ENCODE peak calls at places on chromosome 22, in seven cellular contexts. R, Y, K, E, T, P and V are unnamed samples.

GRCh38 chr22:45918455-45919370 is 58.2 kb downstream of the WNT7B start:
- DNase-seq in Y (no peak), K (no peak), R (no peak), E (no peak), P (no peak), T (no peak), V (peak; percentile 69)

GRCh38 chr22:20799449-20799848 is 25.5 kb downstream of the SERPIND1 start:
- DNase-seq in R (no peak), K (no peak), Y (no peak), P (no peak), E (no peak), T (no peak), V (no peak)

GRCh38 chr22:30129636-30130035 is 49.4 kb downstream of the HORMAD2 start:
- DNase-seq in T (no peak), Y (no peak), E (no peak), R (no peak), P (no peak), K (no peak), V (peak; percentile 6)

GRCh38 chr22:47556473-47556872 is 794.0 kb downstream of the TBC1D22A start:
- DNase-seq in R (no peak), E (no peak), P (no peak), T (no peak), K (no peak), Y (no peak), V (no peak)

GRCh38 chr22:24994070-24994763 is 41.7 kb downstream of the KIAA1671 start:
- DNase-seq in R (peak; percentile 25), E (no peak), T (no peak), Y (no peak), P (no peak), K (no peak), V (peak; percentile 91)

GRCh38 chr22:26756675-26757293 is 99.4 kb downstream of the MIAT start:
- DNase-seq in R (peak; percentile 48), T (peak; percentile 38), Y (peak; percentile 45), E (no peak), K (no peak), P (peak; percentile 70), V (peak; percentile 11)

GRCh38 chr22:49936018-49936972 is 17.9 kb downstream of the CRELD2 start:
- DNase-seq in Y (peak; percentile 82), T (peak; percentile 92), K (no peak), P (peak; percentile 94), R (peak; percentile 90), E (peak; percentile 95), V (peak; percentile 96)

GRCh38 chr22:43811777-43812148 is 342 bp downstream of the EFCAB6 start:
- DNase-seq in K (no peak), T (no peak), P (peak; percentile 37), E (no peak), Y (no peak), R (peak; percentile 28), V (peak; percentile 16)

GRCh38 chr22:43234299-43234988 is 47.5 kb upstream of the TTLL12 start:
- DNase-seq in R (no peak), T (no peak), E (no peak), K (no peak), Y (no peak), P (no peak), V (no peak)

GRCh38 chr22:26601726-26602125 is 11.8 kb upstream of the TPST2 start:
- DNase-seq in E (no peak), P (no peak), K (no peak), R (no peak), T (no peak), Y (no peak), V (no peak)

GRCh38 chr22:35870517-35871275 is 153.0 kb downstream of the APOL5 start:
- DNase-seq in P (no peak), Y (no peak), K (no peak), R (no peak), E (no peak), T (no peak), V (no peak)

GRCh38 chr22:35191412-35191811 is 65.9 kb upstream of the HMGXB4 start:
- DNase-seq in E (no peak), R (peak; percentile 81), Y (no peak), P (no peak), K (peak; percentile 36), T (no peak), V (peak; percentile 77)

GRCh38 chr22:39598017-39598965 is 27.7 kb downstream of the CACNA1I start:
- DNase-seq in E (no peak), Y (peak; percentile 45), K (no peak), P (peak; percentile 42), T (peak; percentile 53), R (no peak), V (peak; percentile 38)

GRCh38 chr22:38218661-38219331 is 17.0 kb downstream of the MAFF start:
- DNase-seq in Y (no peak), R (peak; percentile 97), T (no peak), K (peak; percentile 75), P (peak; percentile 92), E (no peak), V (peak; percentile 93)

GRCh38 chr22:31148953-31149627 is 8.8 kb upstream of the PLA2G3 start:
- DNase-seq in P (peak; percentile 83), R (peak; percentile 82), Y (no peak), E (no peak), T (no peak), K (no peak), V (peak; percentile 75)